ENCODE peak calls at places on chromosomes 11 and 22, in four cellular contexts. One of them, this sample, is unnamed.

GRCh38 chr11:74592441-74593362 is at the start of gene POLD3:
- DNase-seq in WTC11: peak
- DNase-seq in SK-N-SH: peak
- DNase-seq in K562: peak
- DNase-seq in this sample: peak

GRCh38 chr11:108693852-108694251 is 29.0 kb downstream of the DDX10 start:
- DNase-seq in WTC11: no peak
- DNase-seq in SK-N-SH: no peak
- DNase-seq in K562: no peak
- DNase-seq in this sample: no peak

GRCh38 chr22:28435271-28435825 is 244.3 kb downstream of the TTC28 start:
- DNase-seq in WTC11: no peak
- DNase-seq in SK-N-SH: no peak
- DNase-seq in K562: no peak
- DNase-seq in this sample: no peak

GRCh38 chr11:64870176-64870892 is 8.1 kb downstream of the EHD1 start:
- DNase-seq in WTC11: no peak
- DNase-seq in SK-N-SH: no peak
- DNase-seq in K562: peak
- DNase-seq in this sample: no peak

GRCh38 chr11:94272738-94273313 is 31.6 kb upstream of the IZUMO1R start:
- DNase-seq in WTC11: no peak
- DNase-seq in SK-N-SH: no peak
- DNase-seq in K562: no peak
- DNase-seq in this sample: no peak

GRCh38 chr11:84384637-84385227 is 1098.6 kb upstream of the CCDC90B start:
- DNase-seq in WTC11: peak
- DNase-seq in SK-N-SH: peak
- DNase-seq in K562: peak
- DNase-seq in this sample: no peak

GRCh38 chr11:8192896-8193209 is 24.0 kb upstream of the RIC3 start:
- DNase-seq in WTC11: peak
- DNase-seq in SK-N-SH: no peak
- DNase-seq in K562: no peak
- DNase-seq in this sample: no peak

GRCh38 chr11:120182357-120182756 is 28.5 kb upstream of the OAF start:
- DNase-seq in WTC11: no peak
- DNase-seq in SK-N-SH: no peak
- DNase-seq in K562: no peak
- DNase-seq in this sample: no peak

GRCh38 chr11:91178366-91178765 is 955.5 kb upstream of the CHORDC1 start:
- DNase-seq in WTC11: no peak
- DNase-seq in SK-N-SH: no peak
- DNase-seq in K562: no peak
- DNase-seq in this sample: no peak

GRCh38 chr11:58902881-58903280 is 36.4 kb upstream of the GLYATL1 start:
- DNase-seq in WTC11: no peak
- DNase-seq in SK-N-SH: no peak
- DNase-seq in K562: no peak
- DNase-seq in this sample: no peak

GRCh38 chr11:122306776-122307479 is 190.9 kb upstream of the BLID start:
- DNase-seq in WTC11: peak
- DNase-seq in SK-N-SH: no peak
- DNase-seq in K562: no peak
- DNase-seq in this sample: no peak

GRCh38 chr11:106425819-106426218 is 348.4 kb downstream of the AASDHPPT start:
- DNase-seq in WTC11: no peak
- DNase-seq in SK-N-SH: no peak
- DNase-seq in K562: no peak
- DNase-seq in this sample: no peak

DNA sequence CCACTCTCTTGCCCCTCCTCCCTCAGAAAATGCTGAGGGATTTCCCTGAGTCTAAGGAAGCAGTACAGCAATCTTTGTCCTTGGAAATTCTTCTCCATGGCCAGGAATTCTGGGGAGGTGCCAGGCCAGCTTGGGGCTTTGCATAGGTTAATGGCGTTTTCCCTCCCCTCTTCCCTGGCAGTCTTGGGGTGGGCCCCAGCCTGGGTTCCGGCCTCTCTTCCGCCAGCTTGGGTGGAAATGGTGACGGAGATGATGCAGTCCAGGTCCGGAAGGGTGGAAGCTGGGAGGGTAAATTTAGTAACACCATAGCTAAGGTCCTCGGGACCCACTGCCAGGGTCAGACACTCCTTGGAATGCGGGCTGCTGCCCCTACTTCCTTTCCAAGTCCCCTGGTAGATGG is 5.0 kb downstream of the PHLDB1 start:
- DNase-seq in WTC11: peak
- DNase-seq in SK-N-SH: no peak
- DNase-seq in K562: no peak
- DNase-seq in this sample: no peak
- TF ChIP-seq TEAD4 in WTC11: no peak
- TF ChIP-seq TEAD4 in SK-N-SH: no peak
- TF ChIP-seq TEAD4 in K562: no peak
- TF ChIP-seq TEAD4 in this sample: no peak

GRCh38 chr22:40279017-40279416 is 67.3 kb upstream of the ADSL start:
- DNase-seq in WTC11: no peak
- DNase-seq in SK-N-SH: no peak
- DNase-seq in K562: no peak
- DNase-seq in this sample: no peak
- TF ChIP-seq TEAD4 in WTC11: no peak
- TF ChIP-seq TEAD4 in SK-N-SH: no peak
- TF ChIP-seq TEAD4 in K562: no peak
- TF ChIP-seq TEAD4 in this sample: no peak

GRCh38 chr22:39743955-39744752 is 149.4 kb downstream of the ENTHD1 start:
- DNase-seq in WTC11: no peak
- DNase-seq in SK-N-SH: no peak
- DNase-seq in K562: no peak
- DNase-seq in this sample: no peak

GRCh38 chr22:39745789-39746188 is 147.8 kb downstream of the ENTHD1 start:
- DNase-seq in WTC11: no peak
- DNase-seq in SK-N-SH: no peak
- DNase-seq in K562: no peak
- DNase-seq in this sample: no peak

GRCh38 chr22:39746600-39747262 is 146.8 kb downstream of the ENTHD1 start:
- DNase-seq in WTC11: no peak
- DNase-seq in SK-N-SH: no peak
- DNase-seq in K562: no peak
- DNase-seq in this sample: no peak

GRCh38 chr22:39750759-39751158 is 142.8 kb downstream of the ENTHD1 start:
- DNase-seq in WTC11: no peak
- DNase-seq in SK-N-SH: no peak
- DNase-seq in K562: no peak
- DNase-seq in this sample: no peak

DNA sequence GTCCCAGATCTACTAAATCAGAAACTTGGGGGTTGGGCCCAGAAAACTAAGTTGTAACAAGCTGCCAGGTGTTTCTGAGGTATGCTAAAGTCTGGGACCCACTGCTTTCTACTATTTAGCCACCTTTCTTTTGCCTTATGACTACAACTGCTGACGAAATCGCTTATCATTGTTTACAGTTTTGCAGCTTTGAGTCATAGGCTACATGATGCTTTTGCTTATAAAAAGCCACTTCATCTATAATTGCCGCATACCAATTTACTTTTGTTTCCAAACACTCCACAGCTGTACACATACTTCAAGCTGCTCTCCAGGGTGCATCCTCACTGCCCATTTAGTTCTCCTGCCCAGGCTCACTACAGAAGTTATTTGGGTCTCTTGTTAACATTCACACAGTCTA is 144.7 kb downstream of the ENTHD1 start:
- DNase-seq in WTC11: no peak
- DNase-seq in SK-N-SH: no peak
- DNase-seq in K562: no peak
- DNase-seq in this sample: no peak
- TF ChIP-seq TEAD4 in WTC11: no peak
- TF ChIP-seq TEAD4 in SK-N-SH: no peak
- TF ChIP-seq TEAD4 in K562: no peak
- TF ChIP-seq TEAD4 in this sample: no peak

DNA sequence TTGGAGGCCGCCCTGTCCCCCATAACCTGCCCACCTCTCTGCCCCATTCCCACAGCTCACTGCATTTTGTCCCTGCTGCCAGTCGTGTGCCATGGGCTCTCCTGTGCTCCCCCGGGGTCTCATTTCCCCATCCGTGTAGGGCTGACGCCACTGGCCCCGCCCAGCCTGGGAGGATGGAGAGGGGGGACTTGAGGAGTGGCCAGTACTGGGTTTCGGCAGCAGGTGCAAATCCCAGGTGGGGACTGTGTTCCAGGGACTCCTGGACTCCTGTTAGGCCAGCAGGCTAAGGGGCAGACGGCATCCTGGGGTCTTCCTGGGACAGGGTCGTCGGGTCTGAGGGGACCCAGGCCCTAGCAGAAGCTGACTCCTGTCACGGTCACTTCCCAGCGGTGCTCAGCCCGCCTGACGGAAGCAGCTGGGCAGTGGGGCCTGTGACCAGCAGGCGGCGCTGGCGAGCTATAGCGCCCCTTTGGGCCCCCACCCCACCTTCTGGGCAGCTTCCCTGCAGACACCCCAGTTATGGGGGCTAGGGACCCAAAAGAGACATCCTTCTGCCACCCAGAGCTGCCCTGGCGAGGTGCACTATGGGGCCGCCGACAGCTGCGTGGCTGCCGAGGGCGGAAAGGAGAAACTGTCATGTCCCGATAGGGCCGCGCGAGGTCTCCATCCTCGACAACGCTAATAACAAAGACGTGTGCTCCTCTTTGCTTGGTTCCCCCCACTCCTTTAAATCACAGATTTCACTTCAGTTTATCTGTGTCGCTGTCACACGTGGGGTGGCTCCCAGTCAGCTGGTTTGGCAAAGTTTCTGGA is 979 bp upstream of the MYO7A start:
- DNase-seq in WTC11: peak
- DNase-seq in SK-N-SH: peak
- DNase-seq in K562: peak
- DNase-seq in this sample: peak
- TF ChIP-seq TEAD4 in WTC11: no peak
- TF ChIP-seq TEAD4 in SK-N-SH: no peak
- TF ChIP-seq TEAD4 in K562: no peak
- TF ChIP-seq TEAD4 in this sample: no peak

GRCh38 chr11:69656536-69657455 is 15.8 kb downstream of the CCND1 start:
- DNase-seq in WTC11: no peak
- DNase-seq in SK-N-SH: peak
- DNase-seq in K562: no peak
- DNase-seq in this sample: peak

GRCh38 chr11:69657456-69657910 is 16.5 kb downstream of the CCND1 start:
- DNase-seq in WTC11: no peak
- DNase-seq in SK-N-SH: peak
- DNase-seq in K562: no peak
- DNase-seq in this sample: no peak

GRCh38 chr11:69658606-69659450 is 16.3 kb downstream of the LTO1 start:
- DNase-seq in WTC11: no peak
- DNase-seq in SK-N-SH: peak
- DNase-seq in K562: no peak
- DNase-seq in this sample: no peak

GRCh38 chr11:69659591-69659990 is 15.6 kb downstream of the LTO1 start:
- DNase-seq in WTC11: no peak
- DNase-seq in SK-N-SH: peak
- DNase-seq in K562: no peak
- DNase-seq in this sample: no peak

GRCh38 chr11:69657911-69658605 is 17.1 kb downstream of the LTO1 start:
- DNase-seq in WTC11: peak
- DNase-seq in SK-N-SH: peak
- DNase-seq in K562: no peak
- DNase-seq in this sample: peak
- TF ChIP-seq TEAD4 in WTC11: peak
- TF ChIP-seq TEAD4 in SK-N-SH: no peak
- TF ChIP-seq TEAD4 in K562: no peak
- TF ChIP-seq TEAD4 in this sample: peak